ENCODE peak calls at places on chromosomes 6 and 20, in five cellular contexts. H is HTR-8/SVneo, M is AG08395, V is A172, T is aorta. Q is an unnamed sample.

GRCh38 chr6:4853782-4854511 is 77.7 kb downstream of the CDYL start:
- DNase-seq in H (no peak), M (no peak), V (no peak), T (no peak), Q (no peak)

GRCh38 chr6:55794136-55794812 is 81.1 kb downstream of the BMP5 start:
- DNase-seq in H (no peak), M (peak; percentile 42), V (peak; percentile 11), T (no peak), Q (no peak)

GRCh38 chr20:16860914-16861313 is 112.8 kb downstream of the OTOR start:
- DNase-seq in H (no peak), M (no peak), V (no peak), T (no peak), Q (no peak)

GRCh38 chr6:144077881-144078280 is 17.5 kb downstream of the SF3B5 start:
- DNase-seq in H (no peak), M (no peak), V (no peak), T (no peak), Q (no peak)

GRCh38 chr6:32177182-32177787 is 920 bp upstream of the RNF5 start:
- DNase-seq in H (no peak), M (no peak), V (no peak), T (no peak), Q (no peak)

GRCh38 chr6:6998194-6998569 is 109.6 kb upstream of the RREB1 start:
- DNase-seq in H (no peak), M (peak; percentile 56), V (no peak), T (no peak), Q (no peak)

GRCh38 chr20:36506253-36506652 is 35.1 kb upstream of the MYL9 start:
- DNase-seq in H (peak; percentile 62), M (no peak), V (no peak), T (peak; percentile 14), Q (no peak)

GRCh38 chr6:170172406-170172805 is 118.5 kb downstream of the DLL1 start:
- DNase-seq in H (no peak), M (no peak), V (no peak), T (peak; percentile 23), Q (no peak)

GRCh38 chr6:89792881-89793280 is 26.7 kb downstream of the MDN1 start:
- DNase-seq in H (peak; percentile 28), M (peak; percentile 41), V (peak; percentile 18), T (no peak), Q (no peak)

GRCh38 chr6:156778615-156779205 is 1.5 kb downstream of the ARID1B start:
- DNase-seq in H (no peak), M (no peak), V (no peak), T (peak; percentile 84), Q (peak; percentile 91)

GRCh38 chr20:58650181-58650775 is 805 bp upstream of the STX16 start:
- DNase-seq in H (no peak), M (peak; percentile 18), V (no peak), T (no peak), Q (peak; percentile 88)

GRCh38 chr20:63366658-63367360 is 5.7 kb upstream of the CHRNA4 start:
- DNase-seq in H (no peak), M (no peak), V (no peak), T (no peak), Q (peak; percentile 66)

GRCh38 chr6:165718486-165718885 is 55.4 kb upstream of the PDE10A start:
- DNase-seq in H (no peak), M (no peak), V (peak; percentile 47), T (no peak), Q (no peak)

GRCh38 chr6:3326981-3327380 is 68.2 kb downstream of the PSMG4 start:
- DNase-seq in H (no peak), M (no peak), V (no peak), T (no peak), Q (no peak)

GRCh38 chr6:100311707-100312266 is 152.9 kb downstream of the SIM1 start:
- DNase-seq in H (no peak), M (no peak), V (no peak), T (no peak), Q (no peak)

GRCh38 chr20:49700411-49701185 is 13.1 kb downstream of the B4GALT5 start:
- DNase-seq in H (peak; percentile 83), M (peak; percentile 72), V (peak; percentile 81), T (no peak), Q (no peak)

Q was measured in left lung.